ENCODE peak calls at places on chromosome 5, in ten cellular contexts. R is lower lobe of right lung, Y is AG10803, T is fibroblast of pulmonary artery, C is lung, B is bronchial epithelial cell, J is lower leg skin, Q is cardiac fibroblast, P is upper lobe of right lung, K is AG09309. M is an unnamed sample.

GRCh38 chr5:1190296-1190695 is 11.1 kb upstream of the SLC6A19 start:
- DNase-seq in Y (no peak), P (no peak), R (no peak), Q (no peak), J (no peak), B (no peak), K (no peak), T (no peak), C (no peak), M (no peak)

GRCh38 chr5:14414615-14415515 is 166.7 kb upstream of the OTULINL start:
- DNase-seq in R (no peak), J (no peak), P (no peak), Q (no peak), C (no peak), T (no peak), B (no peak), Y (no peak), K (no peak), M (no peak)

GRCh38 chr5:116444373-116445058 is 130.1 kb downstream of the SEMA6A start:
- DNase-seq in K (no peak), B (no peak), R (no peak), Q (no peak), J (no peak), Y (no peak), C (no peak), P (no peak), T (no peak), M (no peak)

GRCh38 chr5:73299017-73299630 is 126.1 kb downstream of the TMEM174 start:
- DNase-seq in C (no peak), T (no peak), K (no peak), R (no peak), Y (no peak), J (no peak), B (no peak), P (no peak), Q (no peak), M (no peak)

GRCh38 chr5:96785271-96785670 is 22.5 kb downstream of the ERAP1 start:
- DNase-seq in R (no peak), K (no peak), T (no peak), C (no peak), P (no peak), Q (no peak), J (no peak), B (no peak), Y (no peak), M (no peak)

GRCh38 chr5:53970510-53970909 is 339.9 kb downstream of the ARL15 start:
- DNase-seq in J (no peak), Y (no peak), K (no peak), T (no peak), C (no peak), Q (no peak), P (no peak), B (no peak), R (no peak), M (no peak)

GRCh38 chr5:124748687-124749594 is 2.5 kb upstream of the ZNF608 start:
- DNase-seq in R (peak), Q (peak), C (peak), T (peak), J (peak), Y (peak), K (no peak), P (peak), B (peak), M (peak)

GRCh38 chr5:83145241-83145640 is 67.9 kb downstream of the XRCC4 start:
- DNase-seq in R (no peak), B (peak), P (no peak), C (no peak), Y (no peak), Q (peak), K (no peak), J (no peak), T (peak), M (peak)

GRCh38 chr5:151234476-151235238 is 10.8 kb upstream of the CCDC69 start:
- DNase-seq in C (peak), P (peak), K (no peak), Y (peak), J (peak), R (peak), T (peak), Q (peak), B (no peak), M (peak)

GRCh38 chr5:114355086-114355830 is 6.6 kb upstream of the KCNN2 start:
- DNase-seq in J (no peak), B (no peak), P (no peak), R (no peak), Q (no peak), T (no peak), Y (no peak), K (no peak), C (no peak), M (no peak)

GRCh38 chr5:96747718-96748117 is 60.0 kb downstream of the ERAP1 start:
- DNase-seq in Y (no peak), K (no peak), B (no peak), J (no peak), C (no peak), T (no peak), R (no peak), Q (no peak), P (no peak), M (no peak)

GRCh38 chr5:122354293-122354692 is 42.3 kb downstream of the SNCAIP start:
- DNase-seq in B (no peak), Q (no peak), P (no peak), K (no peak), J (no peak), T (no peak), R (no peak), C (no peak), Y (no peak), M (no peak)

GRCh38 chr5:31598640-31599611 is 40.0 kb upstream of the PDZD2 start:
- DNase-seq in P (no peak), Y (no peak), Q (no peak), C (no peak), B (no peak), J (no peak), R (no peak), K (no peak), T (no peak), M (no peak)

GRCh38 chr5:40172721-40173120 is 507.0 kb upstream of the PTGER4 start:
- DNase-seq in J (no peak), Y (no peak), C (no peak), T (no peak), R (no peak), P (no peak), K (no peak), Q (no peak), B (peak), M (peak)

GRCh38 chr5:66415208-66415607 is 181.0 kb upstream of the MAST4 start:
- DNase-seq in R (no peak), B (peak), J (no peak), Y (no peak), Q (peak), P (no peak), T (peak), K (no peak), C (no peak), M (no peak)

GRCh38 chr5:38601843-38602424 is 45.5 kb upstream of the LIFR start:
- DNase-seq in Q (no peak), C (peak), B (peak), K (no peak), J (no peak), Y (no peak), T (peak), P (no peak), R (no peak), M (peak)

DNA sequence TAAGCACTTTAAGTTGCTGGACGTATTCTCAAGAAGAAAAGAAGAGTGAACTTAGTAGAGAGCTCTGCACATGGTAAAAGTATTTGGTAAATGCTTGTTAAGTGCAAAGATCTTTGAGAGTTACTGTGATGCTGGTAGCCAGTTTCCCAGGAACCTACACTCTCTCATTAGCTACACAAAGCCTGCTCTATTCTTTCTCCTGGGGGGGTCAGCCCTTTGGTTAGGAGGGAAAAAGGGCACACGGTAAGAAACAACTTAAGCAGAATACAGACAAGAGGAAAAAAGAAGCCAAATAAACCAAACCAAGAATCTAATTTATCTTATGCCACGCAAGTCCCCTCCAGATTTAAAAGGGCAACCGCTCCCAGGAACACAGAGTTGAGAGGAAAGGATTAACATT is 1100.1 kb upstream of the CDH10 start:
- DNase-seq in P (no peak), Q (no peak), K (no peak), T (no peak), R (no peak), B (no peak), J (no peak), C (no peak), Y (no peak), M (no peak)
- H3K4me3 ChIP-seq in P (no peak), Q (no peak), K (no peak), T (no peak), R (no peak), B (no peak), J (no peak), C (no peak), Y (no peak), M (no peak)

DNA sequence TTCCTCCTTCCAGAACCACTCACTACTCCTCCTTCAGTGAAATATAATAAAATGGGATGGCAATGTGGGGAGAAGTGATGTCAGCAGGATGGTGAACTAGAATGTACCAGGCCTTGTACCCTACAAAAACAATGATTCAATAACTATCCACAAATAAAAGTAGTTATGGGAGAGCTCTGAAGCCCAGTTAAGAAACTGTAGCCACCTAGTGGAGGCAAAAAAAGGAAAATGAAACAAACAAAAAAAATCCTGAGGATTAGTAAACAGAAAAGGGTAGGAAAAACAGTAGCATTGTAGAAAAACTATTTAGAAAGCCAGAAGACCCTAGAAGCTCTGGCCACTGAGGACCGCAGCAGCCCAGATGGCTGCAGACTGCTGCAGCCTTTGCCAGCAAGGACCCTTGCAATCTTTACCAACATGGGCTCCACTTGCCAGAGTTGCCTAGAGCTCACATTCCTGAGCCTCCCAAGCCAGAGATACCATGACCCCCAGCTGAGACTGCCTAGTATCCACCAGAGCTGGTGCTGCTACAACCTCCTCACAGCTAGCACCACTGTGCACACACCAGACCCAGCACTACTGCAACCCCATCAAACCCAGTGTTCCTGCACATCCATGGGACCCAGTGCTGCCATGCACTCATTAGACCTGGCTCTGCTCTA is 259.7 kb upstream of the MSX2 start:
- DNase-seq in P (no peak), B (no peak), Y (no peak), K (no peak), J (no peak), R (no peak), C (no peak), Q (no peak), T (no peak), M (no peak)
- TF ChIP-seq CTCF in P (no peak), B (no peak), Y (no peak), K (peak), J (no peak), R (no peak), C (no peak), Q (peak), T (peak), M (peak)

GRCh38 chr5:165448773-165449172 is 1943.4 kb downstream of the MAT2B start:
- DNase-seq in B (no peak), Y (no peak), Q (no peak), R (no peak), J (no peak), P (no peak), T (no peak), K (no peak), C (no peak), M (no peak)
- H3K4me3 ChIP-seq in B (no peak), Y (no peak), Q (no peak), R (no peak), J (no peak), P (no peak), T (no peak), K (no peak), C (no peak), M (no peak)

DNA sequence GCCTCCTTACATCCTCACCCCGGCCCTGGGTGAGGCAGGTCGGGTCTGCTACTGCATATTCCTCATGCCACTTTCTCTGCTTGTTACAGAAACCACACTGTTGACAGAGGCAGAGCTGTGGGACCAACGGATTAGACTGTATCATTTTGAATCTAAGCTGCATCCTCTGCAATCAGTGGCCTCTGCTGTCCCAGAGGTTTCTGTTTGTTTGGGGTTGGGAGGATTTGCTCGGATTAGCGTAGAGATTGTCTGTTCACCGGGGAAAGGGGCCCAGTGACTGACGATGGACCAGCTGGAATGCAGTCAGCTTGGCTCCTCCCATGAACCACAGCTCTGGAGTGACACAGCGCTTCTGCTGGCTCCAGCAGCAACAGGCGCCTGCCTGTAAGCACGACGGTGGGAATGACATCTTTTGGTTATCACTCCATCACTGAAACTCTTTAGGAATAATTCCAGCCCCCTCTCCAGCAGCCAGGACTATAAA is 37.3 kb upstream of the ADRA1B start:
- DNase-seq in R (peak), T (peak), Y (peak), J (peak), B (peak), K (peak), P (peak), Q (peak), C (peak), M (peak)
- TF ChIP-seq CTCF in R (no peak), T (peak), Y (peak), J (no peak), B (no peak), K (no peak), P (no peak), Q (no peak), C (no peak), M (no peak)

DNA sequence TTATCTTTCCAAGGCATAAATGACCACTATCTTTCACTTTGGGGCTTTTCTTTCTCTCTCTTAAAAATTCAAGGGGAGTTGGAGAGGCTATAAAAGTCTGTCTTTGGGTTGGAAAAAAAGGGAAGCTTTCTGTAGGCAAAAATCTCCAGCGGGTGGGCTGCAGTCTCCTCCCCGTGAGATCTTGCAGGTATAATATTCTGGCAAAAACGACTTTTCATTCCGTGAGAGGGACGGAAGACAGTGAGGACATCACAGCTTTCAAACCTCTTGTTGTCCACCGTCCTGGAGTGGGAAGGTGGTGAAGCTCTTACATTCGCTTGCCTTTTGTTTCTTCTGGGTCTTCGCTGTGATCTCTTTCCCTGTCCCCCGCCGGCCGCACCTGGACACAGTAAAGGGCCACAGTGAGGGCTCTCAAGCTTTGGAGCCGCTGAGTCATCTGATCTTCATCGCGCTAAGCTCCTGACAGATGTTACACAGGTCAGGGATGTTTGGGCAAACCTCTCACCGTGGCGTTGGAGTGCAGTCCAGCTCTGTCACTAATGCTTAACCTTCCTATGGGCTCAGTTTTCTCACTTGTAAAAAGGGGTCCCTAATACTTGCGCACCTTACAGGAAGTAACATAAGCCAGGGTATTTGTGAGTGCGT is 61.9 kb upstream of the MEGF10 start:
- DNase-seq in Y (no peak), K (no peak), J (no peak), R (no peak), B (peak), Q (no peak), C (no peak), T (no peak), P (no peak), M (peak)
- H3K4me3 ChIP-seq in Y (peak), K (peak), J (no peak), R (peak), B (peak), Q (no peak), C (peak), T (peak), P (peak), M (peak)

GRCh38 chr5:15992918-15993317 is 186.7 kb downstream of the MARCHF11 start:
- DNase-seq in T (peak), R (no peak), Y (peak), J (no peak), Q (peak), B (peak), C (no peak), K (no peak), P (no peak), M (peak)
- TF ChIP-seq CTCF in T (peak), R (no peak), Y (peak), J (no peak), Q (no peak), B (peak), C (no peak), K (no peak), P (no peak), M (no peak)

GRCh38 chr5:77629553-77630245 is 8.8 kb downstream of the OTP start:
- DNase-seq in Q (no peak), B (no peak), P (no peak), J (no peak), R (no peak), T (no peak), C (no peak), K (no peak), Y (no peak), M (no peak)

GRCh38 chr5:77631166-77631582 is 7.3 kb downstream of the OTP start:
- DNase-seq in J (no peak), Y (no peak), B (no peak), T (no peak), C (no peak), P (no peak), Q (no peak), K (no peak), R (no peak), M (no peak)

GRCh38 chr5:77628840-77629552 is 9.5 kb downstream of the OTP start:
- DNase-seq in B (no peak), Y (no peak), R (no peak), J (no peak), Q (no peak), P (no peak), C (no peak), T (no peak), K (no peak), M (no peak)

GRCh38 chr5:77632526-77633268 is 5.8 kb downstream of the OTP start:
- DNase-seq in C (no peak), B (peak), Q (no peak), T (no peak), R (no peak), P (no peak), K (no peak), J (no peak), Y (no peak), M (no peak)

GRCh38 chr5:77630246-77631165 is 8.0 kb downstream of the OTP start:
- DNase-seq in B (no peak), C (no peak), R (peak), T (no peak), P (peak), J (no peak), Y (peak), K (no peak), Q (peak), M (no peak)
- H3K4me3 ChIP-seq in B (peak), C (peak), R (peak), T (no peak), P (peak), J (peak), Y (peak), K (peak), Q (no peak), M (peak)

GRCh38 chr5:129114539-129115193 is 20.1 kb downstream of the ISOC1 start:
- DNase-seq in P (no peak), B (no peak), C (no peak), K (no peak), J (no peak), R (no peak), Q (no peak), Y (no peak), T (no peak), M (no peak)

GRCh38 chr5:129115680-129116079 is 21.1 kb downstream of the ISOC1 start:
- DNase-seq in P (no peak), B (no peak), R (no peak), C (no peak), J (no peak), T (no peak), Y (no peak), K (no peak), Q (no peak), M (no peak)

GRCh38 chr5:129112295-129112694 is 17.7 kb downstream of the ISOC1 start:
- DNase-seq in Q (no peak), T (no peak), C (no peak), B (peak), K (no peak), R (no peak), P (no peak), Y (no peak), J (no peak), M (no peak)

GRCh38 chr5:129111351-129111750 is 16.8 kb downstream of the ISOC1 start:
- DNase-seq in J (no peak), B (no peak), Y (no peak), T (no peak), Q (no peak), K (no peak), C (no peak), R (no peak), P (no peak), M (no peak)

DNA sequence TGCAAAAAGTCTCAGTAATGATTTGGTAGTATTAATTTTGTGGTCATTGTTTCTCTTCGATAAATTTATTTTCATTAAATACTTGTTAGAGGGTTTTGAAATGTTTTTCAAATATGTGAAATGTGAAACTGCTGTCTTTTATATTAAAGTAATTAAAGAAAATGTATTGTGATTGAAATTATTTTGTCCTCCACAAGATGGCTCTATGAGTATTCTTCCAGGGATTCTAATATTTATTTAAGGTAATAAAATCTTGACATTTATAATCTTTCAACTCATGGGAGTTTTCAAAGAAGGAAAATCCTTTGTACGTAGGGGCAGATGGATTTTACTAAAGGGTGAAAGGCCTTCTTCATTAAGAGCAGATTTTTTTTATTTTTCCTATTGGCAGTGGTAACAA is 19.3 kb downstream of the ISOC1 start:
- DNase-seq in P (no peak), Q (no peak), R (no peak), B (no peak), Y (no peak), K (no peak), T (no peak), C (no peak), J (no peak), M (no peak)
- TF ChIP-seq CTCF in P (no peak), Q (peak), R (no peak), B (no peak), Y (no peak), K (no peak), T (no peak), C (no peak), J (no peak), M (no peak)